ENCODE peak calls at places on chromosomes 7 and 10, in seven cellular contexts. U is fibroblast of lung; A is CD8-positive, alpha-beta memory T cell; H is stomach; R is IMR-90; V is HCT116; X is heart left ventricle. T is an unnamed sample.
A peak's percentile ranks its signal among the peaks of the same experiment; 100 is the strongest.

GRCh38 chr7:101804087-101804631 is 13.3 kb upstream of the CUX1 start:
- DNase-seq in U (no peak), A (peak; percentile 51), H (no peak), R (no peak), V (no peak), X (no peak), T (no peak)

GRCh38 chr7:121620206-121620605 is 224.1 kb upstream of the FAM3C start:
- DNase-seq in U (no peak), A (no peak), H (no peak), R (no peak), V (no peak), X (no peak), T (no peak)

GRCh38 chr7:127907638-127908040 is 123.6 kb downstream of the LRRC4 start:
- DNase-seq in U (peak; percentile 83), A (no peak), H (no peak), R (peak; percentile 93), V (no peak), X (no peak), T (peak; percentile 58)

GRCh38 chr10:16788125-16788524 is 29.1 kb downstream of the RSU1 start:
- DNase-seq in U (no peak), A (peak; percentile 25), H (no peak), R (no peak), V (no peak), X (no peak), T (no peak)

GRCh38 chr10:90675621-90676020 is 182.2 kb downstream of the HTR7 start:
- DNase-seq in U (peak; percentile 75), A (no peak), H (no peak), R (peak; percentile 35), V (no peak), X (no peak), T (no peak)

GRCh38 chr10:12965571-12965970 is 35.9 kb downstream of the CCDC3 start:
- DNase-seq in U (peak; percentile 53), A (no peak), H (no peak), R (peak; percentile 49), V (no peak), X (no peak), T (no peak)

GRCh38 chr7:83347836-83348482 is 185.3 kb upstream of the PCLO start:
- DNase-seq in U (peak; percentile 81), A (no peak), H (no peak), R (peak; percentile 65), V (no peak), X (no peak), T (peak; percentile 61)

GRCh38 chr7:36181668-36182067 is 28.6 kb downstream of the EEPD1 start:
- DNase-seq in U (no peak), A (no peak), H (no peak), R (no peak), V (no peak), X (no peak), T (no peak)

GRCh38 chr10:119403927-119404326 is 138.6 kb downstream of the RGS10 start:
- DNase-seq in U (no peak), A (no peak), H (no peak), R (no peak), V (no peak), X (no peak), T (no peak)

GRCh38 chr10:32266979-32267378 is 80.0 kb downstream of the EPC1 start:
- DNase-seq in U (no peak), A (no peak), H (no peak), R (no peak), V (no peak), X (no peak), T (no peak)

GRCh38 chr10:32269343-32270100 is 77.4 kb downstream of the EPC1 start:
- DNase-seq in U (no peak), A (no peak), H (no peak), R (no peak), V (no peak), X (no peak), T (no peak)

GRCh38 chr10:32266566-32266965 is 80.4 kb downstream of the EPC1 start:
- DNase-seq in U (no peak), A (no peak), H (no peak), R (no peak), V (no peak), X (no peak), T (no peak)

GRCh38 chr10:32273326-32273725 is 73.6 kb downstream of the EPC1 start:
- DNase-seq in U (no peak), A (no peak), H (no peak), R (no peak), V (no peak), X (no peak), T (no peak)

GRCh38 chr10:32271617-32272016 is 75.3 kb downstream of the EPC1 start:
- DNase-seq in U (peak; percentile 64), A (no peak), H (no peak), R (peak; percentile 64), V (no peak), X (no peak), T (no peak)
- H3K36me3 ChIP-seq in U (peaks cover 4% of the 10 kb centered on the region), A (peaks cover 49% of the 10 kb centered on the region), H (peaks cover 77% of the 10 kb centered on the region), R (peaks cover 35% of the 10 kb centered on the region), V (peaks cover 24% of the 10 kb centered on the region), X (peaks cover 39% of the 10 kb centered on the region), T (peaks cover 4% of the 10 kb centered on the region)

DNA sequence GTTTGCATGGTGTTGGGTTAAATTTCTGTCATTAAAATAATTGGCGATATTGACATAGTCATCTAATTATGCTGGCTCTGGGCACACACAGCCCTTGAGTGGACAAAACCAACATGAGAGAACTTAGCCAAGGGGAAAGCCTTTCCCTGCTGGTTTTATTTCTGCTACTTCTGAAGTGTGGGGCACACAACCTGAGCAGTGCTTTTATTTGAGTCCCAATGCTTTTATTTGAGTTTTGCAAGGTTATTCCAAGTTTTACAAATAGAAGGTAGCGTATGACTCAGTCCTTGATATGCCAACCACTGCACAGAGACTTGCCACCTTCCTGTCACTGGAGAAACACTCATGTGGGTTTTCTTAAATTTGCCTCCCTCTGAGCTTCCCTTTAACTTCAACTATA is 145.7 kb downstream of the EGFR start:
- DNase-seq in U (no peak), A (no peak), H (no peak), R (no peak), V (no peak), X (no peak), T (no peak)
- H3K36me3 ChIP-seq in U (peaks cover 29% of the 10 kb centered on the region), A (no peaks in the 10 kb centered on the region), H (peaks cover 84% of the 10 kb centered on the region), R (peaks cover 50% of the 10 kb centered on the region), V (peaks cover 40% of the 10 kb centered on the region), X (peaks cover 5% of the 10 kb centered on the region), T (no peaks in the 10 kb centered on the region)

DNA sequence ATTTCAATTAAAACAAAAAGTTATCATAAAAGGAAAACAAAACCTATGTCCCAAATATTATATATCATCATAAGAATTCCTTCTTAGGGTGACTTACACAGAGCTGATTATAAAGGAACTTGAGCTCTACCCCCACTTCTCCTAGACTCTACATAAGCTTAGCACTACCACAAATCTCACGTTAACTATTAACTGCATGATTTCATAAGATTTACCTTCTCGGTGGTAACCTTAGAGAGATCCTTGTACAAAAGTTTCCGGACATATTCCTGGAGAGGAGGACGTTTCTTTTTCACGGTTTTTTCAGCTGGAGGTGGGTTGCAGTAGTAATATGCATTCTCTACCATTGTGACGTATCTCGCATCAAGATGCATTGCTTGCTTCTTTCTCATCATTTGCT is 83.7 kb downstream of the UPF2 start:
- DNase-seq in U (no peak), A (no peak), H (no peak), R (no peak), V (no peak), X (no peak), T (no peak)
- H3K36me3 ChIP-seq in U (peaks cover 1% of the 10 kb centered on the region), A (peaks cover 23% of the 10 kb centered on the region), H (peaks cover 100% of the 10 kb centered on the region), R (peaks cover 40% of the 10 kb centered on the region), V (peaks cover 30% of the 10 kb centered on the region), X (peaks cover 18% of the 10 kb centered on the region), T (peaks cover 4% of the 10 kb centered on the region)

GRCh38 chr7:80661729-80662128 is 23.3 kb downstream of the CD36 start:
- DNase-seq in U (no peak), A (no peak), H (no peak), R (no peak), V (no peak), X (no peak), T (no peak)

GRCh38 chr7:80660939-80661338 is 22.5 kb downstream of the CD36 start:
- DNase-seq in U (no peak), A (no peak), H (no peak), R (no peak), V (no peak), X (no peak), T (no peak)

GRCh38 chr7:80662252-80662651 is 23.8 kb downstream of the CD36 start:
- DNase-seq in U (no peak), A (no peak), H (no peak), R (no peak), V (no peak), X (no peak), T (no peak)

GRCh38 chr7:80666376-80666775 is 27.9 kb downstream of the CD36 start:
- DNase-seq in U (no peak), A (no peak), H (no peak), R (no peak), V (no peak), X (no peak), T (no peak)

GRCh38 chr7:80665526-80665925 is 27.1 kb downstream of the CD36 start:
- DNase-seq in U (no peak), A (no peak), H (no peak), R (no peak), V (no peak), X (no peak), T (no peak)
- H3K36me3 ChIP-seq in U (no peaks in the 10 kb centered on the region), A (no peaks in the 10 kb centered on the region), H (no peaks in the 10 kb centered on the region), R (no peaks in the 10 kb centered on the region), V (no peaks in the 10 kb centered on the region), X (peaks cover 11% of the 10 kb centered on the region), T (no peaks in the 10 kb centered on the region)

GRCh38 chr7:147265528-147265927 is 1148.9 kb downstream of the CNTNAP2 start:
- DNase-seq in U (no peak), A (no peak), H (no peak), R (no peak), V (no peak), X (no peak), T (no peak)
- H3K36me3 ChIP-seq in U (no peaks in the 10 kb centered on the region), A (no peaks in the 10 kb centered on the region), H (no peaks in the 10 kb centered on the region), R (no peaks in the 10 kb centered on the region), V (no peaks in the 10 kb centered on the region), X (no peaks in the 10 kb centered on the region), T (no peaks in the 10 kb centered on the region)

GRCh38 chr7:2149672-2150444 is 82.9 kb downstream of the MAD1L1 start:
- DNase-seq in U (no peak), A (no peak), H (no peak), R (no peak), V (no peak), X (no peak), T (no peak)
- H3K36me3 ChIP-seq in U (no peaks in the 10 kb centered on the region), A (no peaks in the 10 kb centered on the region), H (peaks cover 44% of the 10 kb centered on the region), R (peaks cover 18% of the 10 kb centered on the region), V (peaks cover 4% of the 10 kb centered on the region), X (no peaks in the 10 kb centered on the region), T (peaks cover 3% of the 10 kb centered on the region)

GRCh38 chr7:778968-779451 is 51.9 kb upstream of the PRKAR1B start:
- DNase-seq in U (no peak), A (no peak), H (no peak), R (no peak), V (no peak), X (no peak), T (no peak)

GRCh38 chr7:780516-780915 is 51.8 kb upstream of the SUN1 start:
- DNase-seq in U (no peak), A (no peak), H (no peak), R (no peak), V (no peak), X (no peak), T (no peak)

GRCh38 chr7:780056-780455 is 52.2 kb upstream of the SUN1 start:
- DNase-seq in U (no peak), A (no peak), H (no peak), R (no peak), V (no peak), X (peak; percentile 56), T (no peak)

GRCh38 chr7:778271-778967 is 51.3 kb upstream of the PRKAR1B start:
- DNase-seq in U (no peak), A (no peak), H (no peak), R (peak; percentile 4), V (no peak), X (no peak), T (no peak)

GRCh38 chr7:779480-779879 is 52.4 kb upstream of the PRKAR1B start:
- DNase-seq in U (no peak), A (no peak), H (no peak), R (no peak), V (no peak), X (no peak), T (no peak)
- H3K36me3 ChIP-seq in U (peaks cover 14% of the 10 kb centered on the region), A (no peaks in the 10 kb centered on the region), H (peaks cover 94% of the 10 kb centered on the region), R (peaks cover 38% of the 10 kb centered on the region), V (peaks cover 26% of the 10 kb centered on the region), X (no peaks in the 10 kb centered on the region), T (peaks cover 1% of the 10 kb centered on the region)

T was measured in Caco-2.